ENCODE peak calls at places on chromosomes 5 and 9, in eight cellular contexts. S is GM20000; I is T follicular helper cell; P is mesenchymal stem cell; D is activated CD8-positive, alpha-beta T cell treated with anti-CD3 and anti-CD28 coated beads for 36 hours; O is AG08395; E is stimulated activated CD4-positive, alpha-beta T cell treated with anti-CD3 and anti-CD28 coated beads, Interleukin-4, amount 100 ng/mL, for 48 hours; Z is IMR-90. F is an unnamed sample.

GRCh38 chr9:109426621-109427402 is 71.3 kb downstream of the PTPN3 start:
- DNase-seq in I (no peak), O (no peak), D (no peak), S (no peak), E (no peak), P (no peak), Z (no peak), F (no peak)

GRCh38 chr9:98810106-98810840 is 2.8 kb downstream of the GALNT12 start:
- DNase-seq in O (no peak), E (no peak), P (no peak), D (no peak), I (no peak), S (no peak), Z (no peak), F (no peak)

GRCh38 chr5:4018007-4018406 is 422.4 kb downstream of the IRX1 start:
- DNase-seq in E (no peak), D (no peak), Z (no peak), S (no peak), I (no peak), P (no peak), O (no peak), F (no peak)

GRCh38 chr5:9444346-9444745 is 101.5 kb downstream of the SEMA5A start:
- DNase-seq in E (no peak), I (no peak), S (no peak), Z (no peak), D (no peak), P (no peak), O (no peak), F (no peak)

GRCh38 chr9:105401651-105402050 is 46.2 kb upstream of the FSD1L start:
- DNase-seq in P (peak; percentile 54), I (no peak), S (no peak), O (peak; percentile 14), E (no peak), D (no peak), Z (peak; percentile 61), F (peak; percentile 41)

GRCh38 chr9:120723547-120723946 is 9.3 kb upstream of the MEGF9 start:
- DNase-seq in P (no peak), Z (peak; percentile 91), O (peak; percentile 59), E (no peak), I (no peak), D (no peak), S (no peak), F (peak; percentile 65)

GRCh38 chr9:91771027-91771426 is 179.0 kb downstream of the ROR2 start:
- DNase-seq in I (no peak), D (no peak), E (no peak), Z (peak; percentile 96), S (no peak), O (peak; percentile 92), P (peak; percentile 94), F (peak; percentile 94)

GRCh38 chr9:127805620-127806019 is 2.9 kb downstream of the FPGS start:
- DNase-seq in P (no peak), S (peak; percentile 47), O (no peak), D (peak; percentile 71), E (peak; percentile 31), Z (no peak), I (no peak), F (no peak)

GRCh38 chr9:136100700-136101614 is 5.9 kb upstream of the NACC2 start:
- DNase-seq in I (no peak), S (no peak), P (no peak), Z (no peak), D (peak; percentile 31), O (no peak), E (no peak), F (no peak)

GRCh38 chr9:113536483-113537226 is 73.1 kb downstream of the RGS3 start:
- DNase-seq in E (no peak), O (no peak), Z (no peak), I (no peak), S (no peak), P (peak; percentile 52), D (no peak), F (no peak)

GRCh38 chr9:81489048-81489447 is 200.3 kb downstream of the TLE1 start:
- DNase-seq in O (no peak), Z (peak; percentile 79), E (no peak), D (no peak), I (no peak), P (peak; percentile 45), S (no peak), F (no peak)

GRCh38 chr5:111892949-111893348 is 136.0 kb upstream of the NREP start:
- DNase-seq in S (no peak), Z (peak; percentile 18), I (no peak), P (peak; percentile 21), E (no peak), D (no peak), O (peak; percentile 40), F (no peak)

GRCh38 chr9:6632516-6633328 is 12.8 kb downstream of the GLDC start:
- DNase-seq in E (no peak), O (no peak), Z (no peak), D (no peak), P (no peak), I (no peak), S (peak; percentile 93), F (no peak)

GRCh38 chr5:74875994-74876791 is 10.0 kb upstream of the FAM169A start:
- DNase-seq in Z (no peak), O (no peak), S (no peak), P (no peak), E (no peak), I (no peak), D (no peak), F (no peak)

GRCh38 chr5:73229271-73229670 is 56.3 kb downstream of the TMEM174 start:
- DNase-seq in Z (peak; percentile 67), O (peak; percentile 47), E (no peak), D (no peak), S (no peak), P (no peak), I (no peak), F (peak; percentile 51)

GRCh38 chr5:172686111-172686510 is 45.0 kb downstream of the NEURL1B start:
- DNase-seq in P (no peak), S (no peak), E (no peak), I (no peak), D (no peak), Z (peak; percentile 27), O (no peak), F (no peak)

GRCh38 chr5:53419247-53419646 is 61.2 kb upstream of the FST start:
- DNase-seq in E (no peak), I (no peak), O (peak; percentile 47), S (no peak), P (peak; percentile 90), D (no peak), Z (peak; percentile 93), F (peak; percentile 93)

GRCh38 chr5:177306674-177307543 is 3.3 kb downstream of the PRELID1 start:
- DNase-seq in D (no peak), Z (no peak), P (peak; percentile 57), S (no peak), I (no peak), E (no peak), O (no peak), F (no peak)

GRCh38 chr5:93378073-93378472 is 202.9 kb downstream of the NR2F1-AS1 start:
- DNase-seq in Z (peak; percentile 95), O (peak; percentile 15), E (no peak), I (no peak), P (peak; percentile 73), S (no peak), D (no peak), F (peak; percentile 86)

GRCh38 chr5:81350507-81350906 is 43.4 kb downstream of the ACOT12 start:
- DNase-seq in D (no peak), O (no peak), E (no peak), P (no peak), I (no peak), S (no peak), Z (no peak), F (no peak)

GRCh38 chr5:14028188-14028587 is 83.7 kb upstream of the DNAH5 start:
- DNase-seq in I (no peak), Z (no peak), O (no peak), E (no peak), P (no peak), D (no peak), S (no peak), F (no peak)

GRCh38 chr5:10520716-10521115 is 43.2 kb upstream of the ANKRD33B start:
- DNase-seq in E (no peak), P (no peak), D (no peak), S (no peak), Z (peak; percentile 65), O (no peak), I (no peak), F (no peak)

GRCh38 chr9:6805532-6805931 is 47.8 kb downstream of the KDM4C start:
- DNase-seq in E (no peak), S (no peak), I (no peak), O (peak; percentile 60), D (no peak), P (peak; percentile 44), Z (peak; percentile 80), F (peak; percentile 28)

GRCh38 chr5:58582004-58582403 is 871 bp upstream of the RAB3C start:
- DNase-seq in Z (no peak), S (no peak), P (no peak), I (no peak), O (no peak), E (no peak), D (no peak), F (no peak)

GRCh38 chr5:36728697-36729543 is 122.5 kb downstream of the SLC1A3 start:
- DNase-seq in O (peak; percentile 67), S (peak; percentile 48), Z (peak; percentile 73), D (peak; percentile 39), P (peak; percentile 71), I (no peak), E (no peak), F (peak; percentile 40)

GRCh38 chr5:125823572-125823971 is 599.6 kb upstream of the GRAMD2B start:
- DNase-seq in I (no peak), Z (peak; percentile 45), D (no peak), S (no peak), E (no peak), P (peak; percentile 16), O (no peak), F (peak; percentile 40)

GRCh38 chr5:9265391-9266287 is 280.2 kb downstream of the SEMA5A start:
- DNase-seq in P (peak; percentile 98), O (peak; percentile 94), E (no peak), Z (peak; percentile 99), D (no peak), S (no peak), I (no peak), F (peak; percentile 93)

GRCh38 chr9:130307667-130307943 is 42.0 kb downstream of the HMCN2 start:
- DNase-seq in E (no peak), P (no peak), S (no peak), D (no peak), O (no peak), I (no peak), Z (no peak), F (no peak)

GRCh38 chr9:134922932-134923240 is 5.2 kb upstream of the FCN1 start:
- DNase-seq in S (no peak), O (no peak), P (no peak), Z (no peak), E (no peak), I (no peak), D (no peak), F (no peak)

GRCh38 chr5:33231935-33232334 is 208.8 kb upstream of the TARS1 start:
- DNase-seq in E (no peak), P (no peak), Z (peak; percentile 58), S (no peak), O (peak; percentile 40), D (no peak), I (no peak), F (peak; percentile 27)

GRCh38 chr5:147879784-147880183 is 1.3 kb downstream of the SCGB3A2 start:
- DNase-seq in I (no peak), D (no peak), S (no peak), P (no peak), E (no peak), Z (no peak), O (no peak), F (no peak)

GRCh38 chr5:170479484-170479883 is 24.3 kb upstream of the KCNIP1 start:
- DNase-seq in P (peak; percentile 25), Z (peak; percentile 21), S (no peak), E (no peak), O (no peak), D (no peak), I (no peak), F (no peak)

GRCh38 chr5:173412566-173412965 is 84.4 kb upstream of the STC2 start:
- DNase-seq in P (no peak), S (no peak), E (no peak), Z (peak; percentile 66), D (no peak), I (no peak), O (peak; percentile 28), F (no peak)

GRCh38 chr5:51381801-51382507 is 1.3 kb upstream of the ISL1 start:
- DNase-seq in O (no peak), I (no peak), Z (no peak), S (no peak), D (no peak), E (no peak), P (peak; percentile 69), F (peak; percentile 57)

F was measured in HCEC 1CT.